ENCODE peak calls at places on chromosomes 16 and 17, in four cellular contexts. P, E, A and I are unnamed samples.

GRCh38 chr17:72952220-72952619 is 140.3 kb downstream of the SLC39A11 start:
- DNase-seq in P (no peak), E (no peak), A (no peak), I (no peak)

GRCh38 chr17:76501018-76501826 is at the start of gene RHBDF2:
- DNase-seq in P (peak; percentile 97), E (peak; percentile 92), A (peak; percentile 86), I (peak; percentile 94)

GRCh38 chr17:75691371-75692290 is 24.5 kb downstream of the SAP30BP start:
- DNase-seq in P (no peak), E (no peak), A (no peak), I (no peak)

GRCh38 chr17:18851206-18851605 is 6.7 kb upstream of the PRPSAP2 start:
- DNase-seq in P (no peak), E (no peak), A (no peak), I (no peak)

GRCh38 chr17:78125138-78125913 is 3.2 kb downstream of the TMC6 start:
- DNase-seq in P (no peak), E (peak; percentile 69), A (no peak), I (no peak)

GRCh38 chr17:31132977-31133376 is 38.2 kb downstream of the NF1 start:
- DNase-seq in P (no peak), E (no peak), A (no peak), I (no peak)

GRCh38 chr17:28549274-28550132 is 2.9 kb downstream of the UNC119 start:
- DNase-seq in P (no peak), E (peak; percentile 71), A (no peak), I (no peak)

GRCh38 chr17:59378621-59379194 is 47.3 kb downstream of the YPEL2 start:
- DNase-seq in P (no peak), E (no peak), A (no peak), I (no peak)

GRCh38 chr17:37359682-37360188 is 16.1 kb upstream of the C17orf78 start:
- DNase-seq in P (no peak), E (no peak), A (peak; percentile 58), I (peak; percentile 32)

GRCh38 chr17:35713069-35713728 is 18.2 kb upstream of the RASL10B start:
- DNase-seq in P (no peak), E (no peak), A (no peak), I (no peak)

DNA sequence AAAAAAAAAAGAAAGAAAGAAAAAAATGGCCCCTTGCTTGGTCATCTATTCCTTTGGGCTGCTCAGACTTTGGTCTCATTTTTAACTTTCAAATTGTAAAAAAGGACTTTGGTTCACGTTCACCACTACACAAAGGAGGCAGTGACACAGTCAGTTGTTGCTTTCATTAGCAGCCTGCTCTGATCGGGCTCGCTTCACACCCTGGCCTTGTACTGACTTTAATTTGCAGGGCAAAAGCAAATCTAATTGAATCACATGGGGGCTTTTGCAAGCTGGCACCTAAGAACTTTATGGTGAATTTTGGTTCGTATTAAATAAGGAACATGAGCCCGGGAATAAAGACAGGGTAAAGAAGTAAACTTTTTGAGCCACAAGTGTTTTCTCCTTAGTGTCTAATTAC is 103.6 kb upstream of the CDH11 start:
- DNase-seq in P (no peak), E (no peak), A (no peak), I (no peak)
- TF ChIP-seq CTCF in P (no peak), E (no peak), A (no peak), I (no peak)

DNA sequence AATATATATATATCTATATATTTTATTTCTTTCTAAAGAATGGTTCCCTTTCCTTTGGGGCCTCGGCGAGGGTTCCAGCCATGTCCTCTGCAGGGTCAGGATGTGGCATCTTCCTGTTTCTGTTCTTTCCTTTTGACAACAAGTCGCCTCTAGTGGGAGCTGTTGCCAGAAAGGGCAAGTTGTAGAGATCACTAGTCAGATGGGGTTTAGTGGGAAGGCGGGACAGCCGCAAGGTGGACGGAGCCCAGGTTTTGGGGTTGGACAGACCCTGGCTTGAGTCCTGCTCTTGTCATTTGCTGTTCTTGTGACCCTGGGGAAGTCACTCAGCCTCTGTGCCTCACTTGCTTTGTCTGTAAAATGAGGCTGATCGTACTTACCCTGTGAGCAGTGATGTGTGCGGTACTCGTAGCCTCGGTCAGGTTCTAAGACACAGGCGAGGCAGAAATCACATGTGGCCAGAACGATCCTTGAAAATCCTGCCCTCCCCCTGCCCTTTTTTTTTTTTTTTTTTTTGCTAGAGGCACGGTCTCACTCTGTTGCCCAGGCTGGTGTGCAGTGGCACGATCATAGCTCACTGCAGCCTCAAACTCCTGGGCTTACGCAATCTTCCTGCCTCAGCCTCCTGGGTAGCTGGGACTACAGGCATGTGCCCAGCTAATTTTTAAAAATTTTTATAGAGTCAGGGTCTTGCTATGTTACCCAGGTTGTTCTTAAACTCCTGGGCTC is 80.1 kb downstream of the ABCC6 start:
- DNase-seq in P (peak; percentile 40), E (no peak), A (no peak), I (no peak)
- TF ChIP-seq CTCF in P (peak; percentile 46), E (peak; percentile 52), A (no peak), I (no peak)

GRCh38 chr17:41891135-41892065 is 26.2 kb upstream of the KLHL11 start:
- DNase-seq in P (no peak), E (no peak), A (no peak), I (no peak)

GRCh38 chr17:41893384-41893783 is 25.4 kb downstream of the ACLY start:
- DNase-seq in P (no peak), E (no peak), A (no peak), I (no peak)

GRCh38 chr17:41894791-41895331 is 23.9 kb downstream of the ACLY start:
- DNase-seq in P (peak; percentile 65), E (no peak), A (peak; percentile 32), I (no peak)

GRCh38 chr17:41895617-41896016 is 23.1 kb downstream of the ACLY start:
- DNase-seq in P (no peak), E (no peak), A (no peak), I (no peak)

DNA sequence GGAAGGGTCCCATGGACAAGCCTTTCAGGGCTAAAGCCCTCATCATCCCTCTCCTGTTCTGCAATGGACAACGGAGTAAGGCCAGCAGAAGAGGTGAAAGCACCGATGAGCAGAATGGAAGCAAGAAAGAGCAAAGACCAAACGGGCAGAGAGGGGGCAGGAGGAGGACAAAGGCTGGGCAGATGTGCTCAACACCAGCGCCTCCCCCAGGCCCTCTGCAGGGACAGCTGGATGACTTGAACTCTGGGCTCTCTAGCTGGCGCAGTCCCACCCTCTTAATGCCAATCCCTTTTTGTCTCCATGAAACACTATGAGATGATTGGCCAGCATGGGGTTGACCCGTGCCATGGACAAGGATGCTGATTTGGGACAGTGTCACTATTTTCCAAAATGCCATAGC is 22.0 kb downstream of the ACLY start:
- DNase-seq in P (no peak), E (no peak), A (no peak), I (no peak)
- TF ChIP-seq CTCF in P (no peak), E (no peak), A (no peak), I (no peak)

GRCh38 chr17:5840811-5841446 is 229.2 kb upstream of the WSCD1 start:
- DNase-seq in P (no peak), E (no peak), A (no peak), I (no peak)

GRCh38 chr17:5843366-5844026 is 226.7 kb upstream of the WSCD1 start:
- DNase-seq in P (no peak), E (no peak), A (no peak), I (no peak)

GRCh38 chr17:5837055-5837491 is 233.1 kb upstream of the WSCD1 start:
- DNase-seq in P (no peak), E (no peak), A (no peak), I (no peak)

GRCh38 chr17:5841862-5842261 is 228.3 kb upstream of the WSCD1 start:
- DNase-seq in P (no peak), E (no peak), A (no peak), I (no peak)

GRCh38 chr17:5838661-5839300 is 231.4 kb upstream of the WSCD1 start:
- DNase-seq in P (no peak), E (no peak), A (no peak), I (no peak)
- TF ChIP-seq CTCF in P (no peak), E (no peak), A (no peak), I (no peak)

DNA sequence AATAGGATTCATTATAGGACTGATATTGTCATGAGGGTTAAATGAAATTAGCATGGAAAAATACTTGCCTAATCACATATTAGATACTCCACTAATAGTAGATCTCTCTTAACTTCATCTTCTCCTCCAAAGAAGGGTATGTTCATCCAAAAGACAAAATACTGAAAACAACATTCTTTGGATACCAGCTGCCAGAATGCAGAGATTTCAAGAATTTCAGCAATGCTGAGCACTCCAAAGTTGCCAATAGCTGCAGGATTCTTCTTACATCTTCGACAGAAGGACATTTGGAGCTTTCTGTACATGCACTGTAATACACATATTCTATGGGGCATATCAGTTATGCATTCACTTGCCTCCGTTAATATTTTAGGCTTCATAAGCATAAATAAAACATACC is 436.5 kb downstream of the HAPSTR1 start:
- DNase-seq in P (peak; percentile 20), E (no peak), A (no peak), I (no peak)
- TF ChIP-seq CTCF in P (no peak), E (no peak), A (no peak), I (no peak)

DNA sequence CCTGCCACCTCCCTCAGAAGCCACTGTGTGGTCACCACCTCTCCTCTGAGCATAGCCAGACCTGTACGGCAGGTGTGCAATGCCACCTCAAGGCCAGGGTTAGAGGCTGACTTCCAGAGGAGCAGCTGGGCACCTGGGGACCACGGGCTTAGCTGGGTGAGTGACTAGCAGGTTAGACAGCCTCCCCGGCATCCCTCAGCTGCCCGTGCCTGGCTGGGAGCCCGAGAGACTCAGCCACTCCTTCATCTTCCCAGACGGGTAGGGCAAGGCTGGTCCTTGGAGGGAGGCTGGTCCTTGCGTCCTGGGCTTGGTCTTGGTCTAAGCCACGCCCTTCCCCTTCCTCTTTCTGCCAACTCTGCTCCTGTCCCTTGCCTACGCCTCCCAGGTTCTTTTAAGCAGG is 7.8 kb downstream of the CRHR1 start:
- DNase-seq in P (no peak), E (no peak), A (peak; percentile 19), I (peak; percentile 34)
- TF ChIP-seq CTCF in P (no peak), E (no peak), A (no peak), I (no peak)

GRCh38 chr16:67259705-67260104 is 10.9 kb downstream of the SLC9A5 start:
- DNase-seq in P (no peak), E (no peak), A (no peak), I (no peak)

GRCh38 chr16:67263201-67263600 is 14.4 kb downstream of the SLC9A5 start:
- DNase-seq in P (no peak), E (no peak), A (no peak), I (no peak)

GRCh38 chr16:67258160-67258835 is 9.5 kb downstream of the SLC9A5 start:
- DNase-seq in P (no peak), E (no peak), A (no peak), I (no peak)

GRCh38 chr16:67257486-67258159 is 8.8 kb downstream of the SLC9A5 start:
- DNase-seq in P (no peak), E (no peak), A (no peak), I (no peak)

DNA sequence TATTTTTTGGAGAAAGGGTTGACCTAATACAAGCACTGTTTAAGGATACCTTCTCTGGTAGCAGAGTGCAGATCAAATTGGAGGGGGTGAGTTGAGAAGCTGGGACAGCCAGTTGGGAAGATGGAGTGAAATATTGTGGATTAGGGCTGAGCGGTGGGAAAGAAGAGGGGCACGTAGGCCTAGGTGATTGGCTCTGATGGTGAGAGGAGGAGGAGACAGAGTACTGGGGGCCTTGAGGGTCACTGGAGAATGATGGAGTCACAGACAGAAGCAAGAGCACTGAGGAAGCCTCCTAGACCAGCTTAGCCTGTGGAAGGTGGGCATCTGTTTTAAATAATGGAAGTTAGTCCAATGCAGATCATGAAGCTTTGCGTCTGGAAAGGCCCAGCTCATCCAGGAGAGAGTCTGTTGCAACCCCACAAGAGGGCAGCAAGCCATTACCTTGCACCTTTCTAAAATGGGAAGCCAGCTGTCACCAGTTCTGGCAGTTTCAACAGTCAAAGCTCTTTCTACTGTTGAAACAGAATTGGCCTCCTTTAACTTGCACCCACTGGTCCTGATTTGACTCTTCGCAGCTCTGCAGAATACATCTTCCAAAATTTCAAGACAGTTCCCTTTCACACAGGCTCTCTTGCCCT is 11.8 kb downstream of the SLC9A5 start:
- DNase-seq in P (peak; percentile 72), E (no peak), A (no peak), I (no peak)
- TF ChIP-seq CTCF in P (peak; percentile 84), E (peak; percentile 74), A (no peak), I (peak; percentile 17)

GRCh38 chr17:15091825-15092224 is 173.3 kb downstream of the PMP22 start:
- DNase-seq in P (no peak), E (no peak), A (no peak), I (no peak)
- TF ChIP-seq CTCF in P (no peak), E (peak; percentile 9), A (no peak), I (no peak)